ENCODE peak calls at places on chromosome 11, in seven cellular contexts. N, V, M, H, A, C and K are unnamed samples.

GRCh38 chr11:35121326-35121865 is 17.6 kb upstream of the CD44 start:
- DNase-seq in N (no peak), V (no peak), M (no peak), H (no peak), A (no peak), C (no peak), K (no peak)

GRCh38 chr11:67264886-67265632 is 1.2 kb upstream of the GRK2 start:
- DNase-seq in N (no peak), V (no peak), M (no peak), H (no peak), A (no peak), C (no peak), K (no peak)

GRCh38 chr11:43360361-43361032 is 1.8 kb downstream of the TTC17 start:
- DNase-seq in N (no peak), V (peak), M (no peak), H (no peak), A (no peak), C (no peak), K (peak)

GRCh38 chr11:64969209-64969608 is 2.7 kb downstream of the MAJIN start:
- DNase-seq in N (peak), V (no peak), M (no peak), H (no peak), A (no peak), C (no peak), K (no peak)

GRCh38 chr11:30879322-30880020 is 293.3 kb upstream of the MPPED2 start:
- DNase-seq in N (no peak), V (no peak), M (no peak), H (no peak), A (no peak), C (no peak), K (no peak)

GRCh38 chr11:35029979-35030378 is 109.0 kb upstream of the CD44 start:
- DNase-seq in N (peak), V (peak), M (no peak), H (no peak), A (no peak), C (no peak), K (peak)

GRCh38 chr11:41201156-41201555 is 258.3 kb downstream of the LRRC4C start:
- DNase-seq in N (no peak), V (no peak), M (no peak), H (peak), A (peak), C (peak), K (peak)

GRCh38 chr11:9662273-9662672 is 1.6 kb upstream of the SWAP70 start:
- DNase-seq in N (no peak), V (peak), M (no peak), H (no peak), A (no peak), C (no peak), K (peak)

GRCh38 chr11:79274636-79275315 is 166.1 kb downstream of the TENM4 start:
- DNase-seq in N (no peak), V (no peak), M (no peak), H (no peak), A (no peak), C (no peak), K (no peak)

GRCh38 chr11:47234669-47235075 is 13.9 kb downstream of the ACP2 start:
- DNase-seq in N (peak), V (no peak), M (peak), H (no peak), A (no peak), C (no peak), K (no peak)

GRCh38 chr11:70608568-70609314 is 210.4 kb downstream of the CTTN start:
- DNase-seq in N (peak), V (no peak), M (no peak), H (peak), A (peak), C (no peak), K (peak)

GRCh38 chr11:123521001-123521400 is 90.9 kb downstream of the GRAMD1B start:
- DNase-seq in N (no peak), V (no peak), M (no peak), H (no peak), A (no peak), C (no peak), K (no peak)

GRCh38 chr11:117010808-117011540 is 87.3 kb downstream of the SIK3 start:
- DNase-seq in N (peak), V (no peak), M (no peak), H (no peak), A (no peak), C (no peak), K (peak)

GRCh38 chr11:95092549-95093324 is 3.1 kb downstream of the ENDOD1 start:
- DNase-seq in N (peak), V (peak), M (no peak), H (no peak), A (peak), C (peak), K (peak)

GRCh38 chr11:70647188-70648166 is 249.1 kb downstream of the CTTN start:
- DNase-seq in N (no peak), V (no peak), M (no peak), H (no peak), A (no peak), C (no peak), K (no peak)